ENCODE peak calls at places on chromosomes 4 and X, in seven cellular contexts. P is fibroblast of lung, N is A549, A is IMR-90, Z is epithelial cell of esophagus, R is OCI-LY7, Y is psoas muscle. T is an unnamed sample.

GRCh38 chr4:2251795-2252529 is 9.9 kb downstream of the MXD4 start:
- DNase-seq in P (no peak), N (no peak), A (no peak), Z (no peak), R (no peak), Y (no peak), T (no peak)

GRCh38 chrX:39550795-39551361 is 546.9 kb downstream of the BCOR start:
- DNase-seq in P (no peak), N (no peak), A (no peak), Z (no peak), R (no peak), Y (no peak), T (no peak)

GRCh38 chr4:140095694-140096482 is 58.1 kb downstream of the MAML3 start:
- DNase-seq in P (peak), N (peak), A (peak), Z (peak), R (peak), Y (no peak), T (peak)

GRCh38 chr4:163554870-163555465 is 60.5 kb downstream of the TMA16 start:
- DNase-seq in P (peak), N (no peak), A (peak), Z (peak), R (peak), Y (no peak), T (no peak)

GRCh38 chr4:154590329-154591006 is at the start of gene FGA:
- DNase-seq in P (no peak), N (peak), A (no peak), Z (no peak), R (no peak), Y (no peak), T (no peak)

GRCh38 chr4:100188829-100189228 is 1.4 kb downstream of the DDIT4L start:
- DNase-seq in P (no peak), N (no peak), A (no peak), Z (peak), R (no peak), Y (peak), T (no peak)

GRCh38 chr4:138035781-138036258 is 206.3 kb downstream of the SLC7A11 start:
- DNase-seq in P (peak), N (peak), A (peak), Z (peak), R (peak), Y (no peak), T (peak)

GRCh38 chr4:130359537-130359936 is 1263.6 kb downstream of the C4orf33 start:
- DNase-seq in P (peak), N (no peak), A (peak), Z (peak), R (peak), Y (no peak), T (peak)

GRCh38 chr4:133865606-133866327 is 335.8 kb downstream of the PABPC4L start:
- DNase-seq in P (peak), N (peak), A (peak), Z (peak), R (no peak), Y (no peak), T (peak)

GRCh38 chr4:94253036-94253435 is 45.4 kb downstream of the SMARCAD1 start:
- DNase-seq in P (peak), N (no peak), A (peak), Z (peak), R (no peak), Y (no peak), T (no peak)

GRCh38 chr4:183330841-183331240 is 8.6 kb upstream of the CLDN24 start:
- DNase-seq in P (no peak), N (no peak), A (no peak), Z (no peak), R (no peak), Y (no peak), T (no peak)

GRCh38 chr4:1746265-1746691 is 25.0 kb downstream of the TACC3 start:
- DNase-seq in P (peak), N (peak), A (peak), Z (peak), R (peak), Y (peak), T (peak)

GRCh38 chr4:48450740-48451139 is 32.4 kb upstream of the SLC10A4 start:
- DNase-seq in P (no peak), N (no peak), A (no peak), Z (no peak), R (no peak), Y (no peak), T (no peak)

GRCh38 chr4:73661646-73662119 is 41.4 kb upstream of the RASSF6 start:
- DNase-seq in P (peak), N (no peak), A (peak), Z (peak), R (no peak), Y (no peak), T (peak)

GRCh38 chrX:650274-650673 is 19.7 kb downstream of the SHOX start:
- DNase-seq in P (no peak), N (no peak), A (no peak), Z (no peak), R (no peak), Y (no peak), T (no peak)

GRCh38 chrX:153507484-153508178 is 9.8 kb upstream of the ATP2B3 start:
- DNase-seq in P (peak), N (peak), A (peak), Z (peak), R (peak), Y (peak), T (peak)

GRCh38 chr4:115906428-115906827 is 793.0 kb upstream of the NDST4 start:
- DNase-seq in P (no peak), N (peak), A (no peak), Z (no peak), R (no peak), Y (no peak), T (no peak)

GRCh38 chrX:74015379-74016019 is 288.5 kb upstream of the ZCCHC13 start:
- DNase-seq in P (peak), N (peak), A (peak), Z (peak), R (peak), Y (peak), T (peak)

GRCh38 chrX:110396777-110397176 is 38.1 kb downstream of the RTL9 start:
- DNase-seq in P (no peak), N (no peak), A (no peak), Z (peak), R (no peak), Y (no peak), T (no peak)

GRCh38 chr4:165324918-165325304 is 2.6 kb upstream of the MSMO1 start:
- DNase-seq in P (no peak), N (no peak), A (no peak), Z (no peak), R (no peak), Y (no peak), T (no peak)
- H3K4me3 ChIP-seq in P (no peak), N (no peak), A (no peak), Z (no peak), R (no peak), Y (no peak), T (no peak)

DNA sequence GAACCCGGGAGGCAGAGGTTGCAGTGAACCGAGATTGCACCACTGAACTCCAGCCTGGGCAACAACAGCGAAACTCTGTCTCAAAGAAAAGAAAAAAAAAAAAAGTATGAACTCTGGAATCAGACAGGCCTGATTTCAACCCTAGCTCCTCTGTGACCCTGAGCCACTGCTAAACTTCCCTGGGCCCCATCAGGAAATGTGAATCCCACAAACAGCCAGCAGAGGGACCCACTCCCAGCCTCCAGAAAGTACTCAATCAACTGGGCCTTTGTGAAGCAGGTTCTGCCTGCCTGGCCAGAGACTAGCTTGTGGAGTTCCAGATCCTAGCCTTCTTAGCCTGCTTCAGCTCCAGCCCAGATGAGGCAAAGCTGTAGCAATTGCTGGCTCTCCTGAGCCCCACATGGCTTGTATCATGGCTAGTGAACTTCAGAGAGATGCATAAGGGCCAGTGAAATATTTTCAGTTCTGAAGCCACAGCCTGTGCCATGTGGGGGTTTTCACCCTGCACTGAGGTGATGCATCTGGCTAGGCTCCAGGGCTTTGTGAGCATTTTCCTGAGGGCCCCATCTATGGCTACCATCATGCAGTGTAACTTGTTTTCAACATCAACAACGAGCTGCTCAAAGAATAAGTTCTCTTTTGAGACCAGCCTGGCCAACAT is 7.2 kb upstream of the IDS start:
- DNase-seq in P (peak), N (peak), A (peak), Z (peak), R (peak), Y (no peak), T (no peak)
- TF ChIP-seq CTCF in P (peak), N (peak), A (peak), Z (peak), R (peak), Y (peak), T (peak)

DNA sequence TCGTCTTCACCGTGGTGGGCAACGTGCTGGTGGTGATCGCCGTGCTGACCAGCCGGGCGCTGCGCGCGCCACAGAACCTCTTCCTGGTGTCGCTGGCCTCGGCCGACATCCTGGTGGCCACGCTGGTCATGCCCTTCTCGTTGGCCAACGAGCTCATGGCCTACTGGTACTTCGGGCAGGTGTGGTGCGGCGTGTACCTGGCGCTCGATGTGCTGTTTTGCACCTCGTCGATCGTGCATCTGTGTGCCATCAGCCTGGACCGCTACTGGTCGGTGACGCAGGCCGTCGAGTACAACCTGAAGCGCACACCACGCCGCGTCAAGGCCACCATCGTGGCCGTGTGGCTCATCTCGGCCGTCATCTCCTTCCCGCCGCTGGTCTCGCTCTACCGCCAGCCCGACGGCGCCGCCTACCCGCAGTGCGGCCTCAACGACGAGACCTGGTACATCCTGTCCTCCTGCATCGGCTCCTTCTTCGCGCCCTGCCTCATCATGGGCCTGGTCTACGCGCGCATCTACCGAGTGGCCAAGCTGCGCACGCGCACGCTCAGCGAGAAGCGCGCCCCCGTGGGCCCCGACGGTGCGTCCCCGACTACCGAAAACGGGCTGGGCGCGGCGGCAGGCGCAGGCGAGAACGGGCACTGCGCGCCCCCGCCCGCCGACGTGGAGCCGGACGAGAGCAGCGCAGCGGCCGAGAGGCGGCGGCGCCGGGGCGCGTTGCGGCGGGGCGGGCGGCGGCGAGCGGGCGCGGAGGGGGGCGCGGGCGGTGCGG is 791 bp downstream of the ADRA2C start:
- DNase-seq in P (no peak), N (no peak), A (no peak), Z (peak), R (no peak), Y (no peak), T (no peak)
- H3K4me3 ChIP-seq in P (no peak), N (peak), A (no peak), Z (no peak), R (no peak), Y (peak), T (no peak)

DNA sequence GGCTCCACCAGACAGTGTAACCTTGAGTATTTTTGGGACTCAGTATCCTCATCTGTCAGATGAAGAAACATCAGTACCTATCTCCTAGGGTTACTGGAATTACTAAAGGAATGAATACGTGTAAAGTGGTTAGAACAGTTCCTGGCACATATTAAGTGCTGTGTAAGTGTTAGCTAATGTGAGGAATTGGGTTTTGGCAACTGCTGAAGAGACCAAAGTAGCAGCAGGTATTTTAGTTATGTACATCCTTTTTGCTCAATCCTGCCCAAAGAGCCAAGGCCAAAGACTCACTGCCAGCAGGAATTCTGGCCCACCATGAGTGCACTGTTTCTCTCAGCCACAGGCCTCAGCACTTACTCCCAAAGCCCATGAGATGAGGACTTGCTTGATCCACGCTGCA is 16.7 kb upstream of the MCF2 start:
- DNase-seq in P (no peak), N (no peak), A (no peak), Z (no peak), R (no peak), Y (no peak), T (no peak)
- TF ChIP-seq CTCF in P (no peak), N (no peak), A (no peak), Z (no peak), R (no peak), Y (no peak), T (no peak)

GRCh38 chrX:53074987-53075386 is 7.2 kb upstream of the TSPYL2 start:
- DNase-seq in P (no peak), N (no peak), A (no peak), Z (no peak), R (no peak), Y (no peak), T (no peak)

GRCh38 chrX:53072418-53073114 is 9.6 kb upstream of the TSPYL2 start:
- DNase-seq in P (no peak), N (no peak), A (no peak), Z (no peak), R (peak), Y (no peak), T (no peak)

GRCh38 chrX:53073115-53073581 is 9.0 kb upstream of the TSPYL2 start:
- DNase-seq in P (no peak), N (no peak), A (no peak), Z (no peak), R (peak), Y (no peak), T (no peak)

GRCh38 chrX:53071604-53072417 is 10.4 kb upstream of the TSPYL2 start:
- DNase-seq in P (peak), N (peak), A (peak), Z (peak), R (peak), Y (peak), T (peak)

GRCh38 chrX:53071064-53071463 is 11.1 kb upstream of the TSPYL2 start:
- DNase-seq in P (no peak), N (no peak), A (no peak), Z (no peak), R (no peak), Y (no peak), T (no peak)
- H3K4me3 ChIP-seq in P (no peak), N (no peak), A (no peak), Z (no peak), R (no peak), Y (no peak), T (no peak)